ENCODE peak calls at places on chromosome 18, in seven cellular contexts. K, C, S, Q, H, D and X are unnamed samples. For H3K27me3, the result is how much of the 10 kb centered on the place peaks cover.

GRCh38 chr18:13584826-13585225 is 141.5 kb downstream of the FAM210A start:
- DNase-seq in C (no peak), Q (no peak), S (no peak), K (no peak), H (no peak), D (no peak), X (peak)

GRCh38 chr18:79524181-79525078 is 128.7 kb downstream of the NFATC1 start:
- DNase-seq in Q (no peak), C (peak), S (no peak), H (no peak), K (peak), D (no peak), X (no peak)

GRCh38 chr18:2406544-2406943 is 164.8 kb downstream of the METTL4 start:
- DNase-seq in Q (no peak), D (peak), H (no peak), S (no peak), K (no peak), C (no peak), X (peak)

GRCh38 chr18:45666520-45666919 is 51.2 kb downstream of the SLC14A2 start:
- DNase-seq in Q (no peak), D (no peak), C (no peak), S (no peak), H (no peak), K (no peak), X (no peak)

GRCh38 chr18:70578480-70578879 is 289.6 kb downstream of the SOCS6 start:
- DNase-seq in Q (no peak), S (peak), C (no peak), D (no peak), H (no peak), K (peak), X (no peak)

GRCh38 chr18:31610841-31611240 is 19.2 kb downstream of the TTR start:
- DNase-seq in C (no peak), S (peak), Q (no peak), K (peak), D (no peak), H (no peak), X (peak)

GRCh38 chr18:61764381-61764780 is 128.4 kb downstream of the RNF152 start:
- DNase-seq in K (no peak), H (no peak), D (peak), Q (no peak), S (no peak), C (no peak), X (no peak)

GRCh38 chr18:63285332-63285731 is 34.2 kb downstream of the BCL2 start:
- DNase-seq in H (no peak), K (no peak), S (no peak), C (no peak), Q (no peak), D (no peak), X (no peak)

GRCh38 chr18:21897811-21898210 is 157.2 kb downstream of the MIB1 start:
- DNase-seq in S (peak), Q (no peak), K (peak), C (peak), H (no peak), D (no peak), X (peak)

GRCh38 chr18:80180778-80181564 is 66.3 kb downstream of the PARD6G start:
- DNase-seq in H (no peak), Q (no peak), C (no peak), D (no peak), S (no peak), K (no peak), X (no peak)

GRCh38 chr18:79394438-79395307 is 1.1 kb upstream of the NFATC1 start:
- DNase-seq in K (peak), H (peak), S (no peak), C (no peak), Q (no peak), D (peak), X (peak)

GRCh38 chr18:79366177-79367094 is 29.3 kb upstream of the NFATC1 start:
- DNase-seq in Q (no peak), C (no peak), S (no peak), K (peak), H (no peak), D (peak), X (peak)

GRCh38 chr18:564708-565561 is 15.2 kb upstream of the CETN1 start:
- DNase-seq in H (no peak), Q (no peak), D (no peak), S (no peak), K (no peak), C (no peak), X (peak)

GRCh38 chr18:985301-985700 is 80.6 kb downstream of the ADCYAP1 start:
- DNase-seq in S (no peak), C (no peak), Q (peak), D (no peak), H (no peak), K (peak), X (no peak)

GRCh38 chr18:27887287-27887686 is 289.6 kb downstream of the CDH2 start:
- DNase-seq in S (no peak), H (no peak), C (no peak), K (no peak), Q (no peak), D (no peak), X (no peak)

GRCh38 chr18:10530852-10531251 is 5.0 kb downstream of the NAPG start:
- DNase-seq in Q (no peak), H (no peak), C (no peak), K (no peak), D (no peak), S (no peak), X (no peak)

GRCh38 chr18:37539236-37539635 is 26.4 kb downstream of the CELF4 start:
- DNase-seq in C (no peak), Q (no peak), D (no peak), S (no peak), H (peak), K (no peak), X (no peak)

GRCh38 chr18:9546468-9546867 is 67.9 kb downstream of the PPP4R1 start:
- DNase-seq in H (no peak), K (no peak), C (no peak), D (no peak), Q (no peak), S (no peak), X (no peak)

GRCh38 chr18:13917401-13917800 is 2.1 kb upstream of the MC2R start:
- DNase-seq in D (no peak), S (no peak), H (no peak), C (no peak), K (no peak), Q (no peak), X (no peak)

GRCh38 chr18:77223653-77224052 is 26.0 kb upstream of the GALR1 start:
- DNase-seq in Q (no peak), D (peak), C (no peak), S (no peak), K (no peak), H (no peak), X (peak)

GRCh38 chr18:75529394-75529793 is 101.9 kb upstream of the SMIM21 start:
- DNase-seq in S (no peak), D (no peak), K (no peak), Q (no peak), H (no peak), C (no peak), X (no peak)
- TF ChIP-seq CTCF in S (no peak), D (no peak), K (no peak), Q (no peak), H (no peak), C (no peak), X (no peak)

GRCh38 chr18:6992761-6993160 is 124.8 kb downstream of the LAMA1 start:
- DNase-seq in H (no peak), D (no peak), Q (no peak), C (no peak), S (no peak), K (no peak), X (no peak)
- H3K27me3 ChIP-seq in H (under half), D (under half), Q (under half), C (under half), S (under half), K (under half), X (under half)

GRCh38 chr18:5106730-5107129 is 90.3 kb downstream of the AKAIN1 start:
- DNase-seq in C (no peak), Q (no peak), D (no peak), S (no peak), H (no peak), K (no peak), X (no peak)
- TF ChIP-seq CTCF in C (peak), Q (no peak), D (no peak), S (peak), H (no peak), K (peak), X (no peak)

GRCh38 chr18:57429607-57430165 is 5.5 kb upstream of the ONECUT2 start:
- DNase-seq in S (no peak), D (no peak), H (no peak), K (no peak), Q (no peak), C (no peak), X (no peak)
- H3K27me3 ChIP-seq in S (under half), D (half or more), H (half or more), K (half or more), Q (half or more), C (half or more), X (half or more)

DNA sequence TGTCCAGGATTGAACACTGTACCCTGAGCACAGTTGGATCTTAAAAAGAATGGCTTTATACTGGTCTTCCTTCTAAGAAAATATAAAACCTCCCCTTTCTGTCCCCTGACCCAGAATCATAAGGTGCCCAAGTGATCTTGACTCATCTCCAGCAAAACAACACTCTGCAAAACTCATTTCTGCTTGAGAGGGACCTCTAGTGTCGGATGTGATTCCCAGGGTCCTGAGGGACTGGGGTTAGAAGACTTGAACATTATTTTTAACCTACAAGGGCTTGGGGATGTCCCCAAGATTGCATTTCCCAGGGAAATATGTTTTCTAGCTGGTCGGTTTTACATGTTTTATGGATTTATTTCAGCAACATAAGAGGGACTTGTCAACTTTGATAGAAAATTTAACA is 1318.5 kb upstream of the CELF4 start:
- DNase-seq in S (no peak), D (no peak), H (no peak), C (no peak), Q (no peak), K (peak), X (no peak)
- TF ChIP-seq CTCF in S (no peak), D (no peak), H (no peak), C (no peak), Q (no peak), K (peak), X (no peak)

GRCh38 chr18:48409591-48410094 is 460 bp upstream of the ZBTB7C start:
- DNase-seq in H (peak), C (no peak), D (no peak), S (peak), Q (peak), K (peak), X (peak)

GRCh38 chr18:48408727-48409590 is at the start of gene ZBTB7C:
- DNase-seq in K (peak), C (no peak), D (no peak), Q (peak), H (peak), S (peak), X (peak)

GRCh38 chr18:48408111-48408726 is 964 bp downstream of the ZBTB7C start:
- DNase-seq in C (no peak), H (peak), S (no peak), Q (peak), K (peak), D (no peak), X (no peak)

GRCh38 chr18:48410095-48410920 is 1.1 kb upstream of the ZBTB7C start:
- DNase-seq in H (peak), C (peak), D (peak), Q (peak), S (peak), K (peak), X (peak)

DNA sequence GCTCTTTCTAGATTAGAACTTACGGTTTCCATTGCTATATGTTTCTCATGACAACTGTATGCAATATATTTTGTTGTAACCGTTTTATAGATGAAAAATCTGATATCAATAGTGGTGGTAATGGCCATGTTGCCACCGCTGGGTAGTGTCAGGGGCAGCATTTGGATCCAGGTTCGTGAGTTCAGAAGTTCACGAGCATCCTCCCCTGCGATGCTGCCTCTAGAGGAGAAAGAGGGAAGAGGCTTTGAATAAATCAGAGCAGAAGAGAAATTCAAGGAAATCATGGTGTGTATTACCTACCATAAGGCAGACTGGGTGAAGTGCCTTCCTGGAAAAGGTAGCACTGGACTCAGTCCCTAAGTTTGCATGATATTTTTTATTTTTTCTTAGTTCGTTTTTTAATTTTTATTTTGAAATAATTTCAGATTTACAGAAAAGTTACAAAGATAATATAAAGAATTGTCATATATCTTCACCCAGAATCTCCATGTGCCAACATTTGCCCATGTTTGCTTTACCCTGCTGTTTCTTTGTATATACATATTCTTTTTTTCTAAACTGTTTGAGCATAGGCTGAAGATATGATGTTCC is 3.3 kb upstream of the ZBTB7C start:
- DNase-seq in S (peak), Q (no peak), H (no peak), D (no peak), K (peak), C (no peak), X (peak)
- H3K27me3 ChIP-seq in S (under half), Q (half or more), H (under half), D (under half), K (half or more), C (under half), X (under half)